ENCODE peak calls at places on chromosome 9, in eight cellular contexts. One of them, this sample, is unnamed.

GRCh38 chr9:133141833-133142594 is 21.0 kb upstream of the RALGDS start:
- DNase-seq in AG08396: no peak
- DNase-seq in KBM-7: no peak
- DNase-seq in right cardiac atrium: peak
- DNase-seq in activated naive CD4-positive, alpha-beta T cell treated with anti-CD3 and anti-CD28 coated beads for 36 hours: peak
- DNase-seq in mucosa of descending colon: peak
- DNase-seq in sigmoid colon: peak
- DNase-seq in cardiac septum: no peak
- DNase-seq in this sample: peak

GRCh38 chr9:134606951-134607733 is 34.5 kb upstream of the COL5A1 start:
- DNase-seq in AG08396: no peak
- DNase-seq in KBM-7: peak
- DNase-seq in right cardiac atrium: peak
- DNase-seq in activated naive CD4-positive, alpha-beta T cell treated with anti-CD3 and anti-CD28 coated beads for 36 hours: no peak
- DNase-seq in mucosa of descending colon: no peak
- DNase-seq in sigmoid colon: no peak
- DNase-seq in cardiac septum: peak
- DNase-seq in this sample: no peak

GRCh38 chr9:130927995-130928900 is 10.8 kb downstream of the FIBCD1 start:
- DNase-seq in AG08396: peak
- DNase-seq in KBM-7: no peak
- DNase-seq in right cardiac atrium: peak
- DNase-seq in activated naive CD4-positive, alpha-beta T cell treated with anti-CD3 and anti-CD28 coated beads for 36 hours: no peak
- DNase-seq in mucosa of descending colon: no peak
- DNase-seq in sigmoid colon: no peak
- DNase-seq in cardiac septum: peak
- DNase-seq in this sample: no peak

GRCh38 chr9:125749951-125750655 is 2.9 kb downstream of the PBX3 start:
- DNase-seq in AG08396: peak
- DNase-seq in KBM-7: no peak
- DNase-seq in right cardiac atrium: no peak
- DNase-seq in activated naive CD4-positive, alpha-beta T cell treated with anti-CD3 and anti-CD28 coated beads for 36 hours: no peak
- DNase-seq in mucosa of descending colon: no peak
- DNase-seq in sigmoid colon: no peak
- DNase-seq in cardiac septum: no peak
- DNase-seq in this sample: no peak

GRCh38 chr9:92506184-92506857 is 24.0 kb upstream of the ASPN start:
- DNase-seq in AG08396: peak
- DNase-seq in KBM-7: no peak
- DNase-seq in right cardiac atrium: peak
- DNase-seq in activated naive CD4-positive, alpha-beta T cell treated with anti-CD3 and anti-CD28 coated beads for 36 hours: no peak
- DNase-seq in mucosa of descending colon: no peak
- DNase-seq in sigmoid colon: peak
- DNase-seq in cardiac septum: no peak
- DNase-seq in this sample: no peak

GRCh38 chr9:35658894-35659220 is 765 bp downstream of the CCDC107 start:
- DNase-seq in AG08396: peak
- DNase-seq in KBM-7: no peak
- DNase-seq in right cardiac atrium: peak
- DNase-seq in activated naive CD4-positive, alpha-beta T cell treated with anti-CD3 and anti-CD28 coated beads for 36 hours: no peak
- DNase-seq in mucosa of descending colon: no peak
- DNase-seq in sigmoid colon: peak
- DNase-seq in cardiac septum: peak
- DNase-seq in this sample: no peak

GRCh38 chr9:110064721-110065252 is 143.2 kb downstream of the C9orf152 start:
- DNase-seq in AG08396: no peak
- DNase-seq in KBM-7: peak
- DNase-seq in right cardiac atrium: peak
- DNase-seq in activated naive CD4-positive, alpha-beta T cell treated with anti-CD3 and anti-CD28 coated beads for 36 hours: no peak
- DNase-seq in mucosa of descending colon: no peak
- DNase-seq in sigmoid colon: no peak
- DNase-seq in cardiac septum: peak
- DNase-seq in this sample: no peak

GRCh38 chr9:96686638-96687335 is 31.7 kb upstream of the PRXL2C start:
- DNase-seq in AG08396: peak
- DNase-seq in KBM-7: no peak
- DNase-seq in right cardiac atrium: peak
- DNase-seq in activated naive CD4-positive, alpha-beta T cell treated with anti-CD3 and anti-CD28 coated beads for 36 hours: peak
- DNase-seq in mucosa of descending colon: peak
- DNase-seq in sigmoid colon: peak
- DNase-seq in cardiac septum: peak
- DNase-seq in this sample: peak

GRCh38 chr9:123322771-123323481 is 33.1 kb upstream of the CRB2 start:
- DNase-seq in AG08396: no peak
- DNase-seq in KBM-7: peak
- DNase-seq in right cardiac atrium: no peak
- DNase-seq in activated naive CD4-positive, alpha-beta T cell treated with anti-CD3 and anti-CD28 coated beads for 36 hours: peak
- DNase-seq in mucosa of descending colon: no peak
- DNase-seq in sigmoid colon: no peak
- DNase-seq in cardiac septum: no peak
- DNase-seq in this sample: peak

GRCh38 chr9:36327903-36328302 is 69.7 kb upstream of the GNE start:
- DNase-seq in AG08396: peak
- DNase-seq in KBM-7: no peak
- DNase-seq in right cardiac atrium: no peak
- DNase-seq in activated naive CD4-positive, alpha-beta T cell treated with anti-CD3 and anti-CD28 coated beads for 36 hours: no peak
- DNase-seq in mucosa of descending colon: no peak
- DNase-seq in sigmoid colon: no peak
- DNase-seq in cardiac septum: no peak
- DNase-seq in this sample: no peak

GRCh38 chr9:33445941-33446506 is 1.4 kb downstream of the AQP3 start:
- DNase-seq in AG08396: no peak
- DNase-seq in KBM-7: no peak
- DNase-seq in right cardiac atrium: peak
- DNase-seq in activated naive CD4-positive, alpha-beta T cell treated with anti-CD3 and anti-CD28 coated beads for 36 hours: no peak
- DNase-seq in mucosa of descending colon: no peak
- DNase-seq in sigmoid colon: no peak
- DNase-seq in cardiac septum: no peak
- DNase-seq in this sample: no peak

GRCh38 chr9:122991370-122991830 is 42.1 kb upstream of the GPR21 start:
- DNase-seq in AG08396: peak
- DNase-seq in KBM-7: peak
- DNase-seq in right cardiac atrium: no peak
- DNase-seq in activated naive CD4-positive, alpha-beta T cell treated with anti-CD3 and anti-CD28 coated beads for 36 hours: peak
- DNase-seq in mucosa of descending colon: no peak
- DNase-seq in sigmoid colon: no peak
- DNase-seq in cardiac septum: no peak
- DNase-seq in this sample: no peak

GRCh38 chr9:132078369-132079356 is 1.0 kb downstream of the MED27 start:
- DNase-seq in AG08396: no peak
- DNase-seq in KBM-7: peak
- DNase-seq in right cardiac atrium: no peak
- DNase-seq in activated naive CD4-positive, alpha-beta T cell treated with anti-CD3 and anti-CD28 coated beads for 36 hours: peak
- DNase-seq in mucosa of descending colon: no peak
- DNase-seq in sigmoid colon: peak
- DNase-seq in cardiac septum: no peak
- DNase-seq in this sample: peak

GRCh38 chr9:129994947-129995346 is 48.0 kb downstream of the FNBP1 start:
- DNase-seq in AG08396: no peak
- DNase-seq in KBM-7: no peak
- DNase-seq in right cardiac atrium: no peak
- DNase-seq in activated naive CD4-positive, alpha-beta T cell treated with anti-CD3 and anti-CD28 coated beads for 36 hours: no peak
- DNase-seq in mucosa of descending colon: no peak
- DNase-seq in sigmoid colon: no peak
- DNase-seq in cardiac septum: no peak
- DNase-seq in this sample: no peak

GRCh38 chr9:128087262-128087661 is 19.2 kb downstream of the SLC25A25 start:
- DNase-seq in AG08396: no peak
- DNase-seq in KBM-7: no peak
- DNase-seq in right cardiac atrium: no peak
- DNase-seq in activated naive CD4-positive, alpha-beta T cell treated with anti-CD3 and anti-CD28 coated beads for 36 hours: no peak
- DNase-seq in mucosa of descending colon: no peak
- DNase-seq in sigmoid colon: no peak
- DNase-seq in cardiac septum: no peak
- DNase-seq in this sample: no peak

This sample was measured in naive thymus-derived CD8-positive, alpha-beta T cell.